ENCODE peak calls at places on chromosomes 1 and 21, in ten cellular contexts. A is M059J; J is cardiac muscle cell; E is GM06990; D is substantia nigra; I is GM04503; C is PC-9; K is GM04504; B is stimulated activated CD8-positive, alpha-beta memory T cell treated with anti-CD3 and anti-CD28 coated beads, Interleukin-4, amount 100 ng/mL, for 48 hours; W is ELR. N is an unnamed sample.

GRCh38 chr1:76125441-76126215 is 51.1 kb downstream of the ST6GALNAC3 start:
- DNase-seq in A (no peak), J (no peak), E (no peak), D (no peak), I (no peak), C (no peak), K (no peak), B (no peak), W (no peak), N (no peak)

GRCh38 chr1:43799656-43800629 is 92.6 kb downstream of the ST3GAL3 start:
- DNase-seq in A (peak; percentile 89), J (no peak), E (no peak), D (no peak), I (peak; percentile 56), C (no peak), K (peak; percentile 71), B (no peak), W (peak; percentile 77), N (no peak)

GRCh38 chr1:165144757-165145397 is 211.6 kb downstream of the LMX1A start:
- DNase-seq in A (peak; percentile 50), J (peak; percentile 74), E (no peak), D (peak; percentile 47), I (peak; percentile 30), C (peak; percentile 56), K (peak; percentile 38), B (peak; percentile 54), W (peak; percentile 53), N (peak; percentile 25)

GRCh38 chr1:3061981-3062615 is 6.9 kb upstream of the PRDM16 start:
- DNase-seq in A (no peak), J (no peak), E (no peak), D (no peak), I (no peak), C (no peak), K (no peak), B (no peak), W (no peak), N (no peak)

GRCh38 chr1:30521261-30521865 is 202.0 kb downstream of the MATN1 start:
- DNase-seq in A (no peak), J (no peak), E (no peak), D (no peak), I (no peak), C (no peak), K (no peak), B (no peak), W (no peak), N (no peak)

GRCh38 chr1:239703067-239703466 is 316.7 kb downstream of the CHRM3 start:
- DNase-seq in A (no peak), J (no peak), E (no peak), D (no peak), I (no peak), C (no peak), K (no peak), B (no peak), W (no peak), N (no peak)

GRCh38 chr1:101236546-101237228 is at the start of gene S1PR1:
- DNase-seq in A (peak; percentile 62), J (peak; percentile 96), E (peak; percentile 79), D (peak; percentile 16), I (no peak), C (no peak), K (no peak), B (peak; percentile 82), W (peak; percentile 91), N (peak; percentile 79)

GRCh38 chr1:226697151-226697575 is 41.9 kb downstream of the ITPKB start:
- DNase-seq in A (peak; percentile 78), J (no peak), E (peak; percentile 60), D (no peak), I (no peak), C (no peak), K (no peak), B (no peak), W (peak; percentile 81), N (no peak)

GRCh38 chr1:230565141-230565540 is 77.1 kb upstream of the COG2 start:
- DNase-seq in A (no peak), J (no peak), E (no peak), D (no peak), I (no peak), C (no peak), K (no peak), B (no peak), W (no peak), N (no peak)

GRCh38 chr1:20377516-20378270 is 87.0 kb downstream of the VWA5B1 start:
- DNase-seq in A (no peak), J (no peak), E (no peak), D (no peak), I (no peak), C (no peak), K (no peak), B (no peak), W (no peak), N (no peak)

GRCh38 chr1:43346636-43347035 is 9.0 kb downstream of the MPL start:
- DNase-seq in A (no peak), J (no peak), E (no peak), D (no peak), I (no peak), C (no peak), K (no peak), B (no peak), W (no peak), N (no peak)

GRCh38 chr21:43585924-43586411 is 73.3 kb downstream of the HSF2BP start:
- DNase-seq in A (peak; percentile 100), J (peak; percentile 35), E (no peak), D (no peak), I (peak; percentile 98), C (peak; percentile 76), K (peak; percentile 97), B (no peak), W (peak; percentile 99), N (no peak)

GRCh38 chr1:209823143-209824041 is 4.4 kb upstream of the UTP25 start:
- DNase-seq in A (peak; percentile 64), J (peak; percentile 51), E (no peak), D (no peak), I (no peak), C (no peak), K (no peak), B (no peak), W (peak; percentile 94), N (no peak)

GRCh38 chr21:17828223-17828622 is 9.1 kb upstream of the C21orf91 start:
- DNase-seq in A (peak; percentile 25), J (no peak), E (no peak), D (no peak), I (no peak), C (no peak), K (no peak), B (no peak), W (peak; percentile 29), N (no peak)

GRCh38 chr1:172674831-172675613 is 16.1 kb downstream of the FASLG start:
- DNase-seq in A (no peak), J (no peak), E (no peak), D (no peak), I (no peak), C (no peak), K (no peak), B (no peak), W (no peak), N (no peak)

GRCh38 chr1:117366281-117366981 is 818 bp upstream of the MAN1A2 start:
- DNase-seq in A (peak; percentile 76), J (peak; percentile 87), E (peak; percentile 91), D (peak; percentile 66), I (no peak), C (peak; percentile 87), K (peak; percentile 54), B (peak; percentile 87), W (peak; percentile 82), N (peak; percentile 91)

GRCh38 chr1:37537378-37537777 is 16.7 kb downstream of the SNIP1 start:
- DNase-seq in A (peak; percentile 91), J (no peak), E (no peak), D (no peak), I (peak; percentile 57), C (peak; percentile 51), K (peak; percentile 26), B (no peak), W (peak; percentile 55), N (no peak)

GRCh38 chr1:26578167-26578566 is 48.6 kb downstream of the RPS6KA1 start:
- DNase-seq in A (no peak), J (no peak), E (no peak), D (no peak), I (no peak), C (no peak), K (no peak), B (no peak), W (no peak), N (no peak)

GRCh38 chr1:60547821-60548220 is 474.3 kb upstream of the C1orf87 start:
- DNase-seq in A (no peak), J (no peak), E (no peak), D (no peak), I (no peak), C (no peak), K (no peak), B (no peak), W (no peak), N (no peak)

GRCh38 chr1:161676441-161676840 is 13.5 kb downstream of the FCGR2B start:
- DNase-seq in A (no peak), J (no peak), E (no peak), D (no peak), I (no peak), C (no peak), K (no peak), B (no peak), W (no peak), N (no peak)

GRCh38 chr1:212106286-212106792 is 70.8 kb downstream of the DTL start:
- DNase-seq in A (no peak), J (no peak), E (no peak), D (no peak), I (no peak), C (no peak), K (no peak), B (no peak), W (no peak), N (no peak)

GRCh38 chr1:234500269-234500668 is 21.3 kb upstream of the TARBP1 start:
- DNase-seq in A (peak; percentile 78), J (no peak), E (no peak), D (no peak), I (no peak), C (no peak), K (no peak), B (peak; percentile 63), W (peak; percentile 44), N (no peak)

GRCh38 chr1:210440081-210440480 is 111.4 kb downstream of the HHAT start:
- DNase-seq in A (peak; percentile 9), J (no peak), E (no peak), D (no peak), I (no peak), C (no peak), K (no peak), B (no peak), W (no peak), N (no peak)

GRCh38 chr1:188169971-188170370 is 1341.2 kb downstream of the PLA2G4A start:
- DNase-seq in A (no peak), J (no peak), E (no peak), D (no peak), I (no peak), C (no peak), K (no peak), B (no peak), W (no peak), N (no peak)

GRCh38 chr1:43452789-43453441 is 816 bp downstream of the HYI start:
- DNase-seq in A (peak; percentile 73), J (peak; percentile 8), E (no peak), D (no peak), I (no peak), C (no peak), K (peak; percentile 28), B (no peak), W (peak; percentile 66), N (no peak)

GRCh38 chr1:99600782-99601181 is 45.1 kb upstream of the PALMD start:
- DNase-seq in A (peak; percentile 85), J (no peak), E (no peak), D (no peak), I (peak; percentile 59), C (no peak), K (no peak), B (no peak), W (no peak), N (no peak)

GRCh38 chr1:27575861-27576331 is 28.0 kb downstream of the AHDC1 start:
- DNase-seq in A (no peak), J (peak; percentile 94), E (no peak), D (peak; percentile 46), I (no peak), C (no peak), K (no peak), B (no peak), W (peak; percentile 56), N (peak; percentile 94)

GRCh38 chr1:95309031-95309459 is 75.0 kb downstream of the RWDD3 start:
- DNase-seq in A (peak; percentile 32), J (peak; percentile 75), E (no peak), D (no peak), I (no peak), C (no peak), K (peak; percentile 4), B (no peak), W (peak; percentile 62), N (no peak)